ENCODE peak calls at places on chromosomes 4 and X, in four cellular contexts. E is neural progenitor cell, Q is H9, A is LoVo. G is an unnamed sample.

GRCh38 chr4:81745076-81745475 is 273.4 kb upstream of the RASGEF1B start:
- DNase-seq in E (no peak), Q (no peak), A (no peak), G (no peak)

GRCh38 chr4:82247629-82248028 is 126.2 kb downstream of the HNRNPD start:
- DNase-seq in E (no peak), Q (no peak), A (no peak), G (peak; percentile 26)

GRCh38 chr4:77959566-77960338 is 97.1 kb downstream of the MRPL1 start:
- DNase-seq in E (peak; percentile 80), Q (no peak), A (peak; percentile 45), G (peak; percentile 81)

GRCh38 chrX:54386314-54386713 is 28.5 kb upstream of the WNK3 start:
- DNase-seq in E (no peak), Q (no peak), A (no peak), G (no peak)

GRCh38 chrX:145609951-145610511 is 207.6 kb upstream of the SLITRK2 start:
- DNase-seq in E (no peak), Q (no peak), A (no peak), G (no peak)

GRCh38 chr4:80266267-80266901 is at the start of gene FGF5:
- DNase-seq in E (peak; percentile 64), Q (peak; percentile 40), A (no peak), G (peak; percentile 83)

GRCh38 chr4:78645853-78646757 is 94.5 kb downstream of the ANXA3 start:
- DNase-seq in E (no peak), Q (no peak), A (peak; percentile 59), G (peak; percentile 18)

GRCh38 chr4:111475001-111475400 is 670.3 kb upstream of the FAM241A start:
- DNase-seq in E (peak; percentile 72), Q (peak; percentile 66), A (peak; percentile 37), G (peak; percentile 46)

GRCh38 chrX:14064632-14065432 is 35.1 kb upstream of the GEMIN8 start:
- DNase-seq in E (no peak), Q (no peak), A (peak; percentile 65), G (peak; percentile 60)

GRCh38 chr4:66590488-66591215 is 920.4 kb upstream of the EPHA5 start:
- DNase-seq in E (no peak), Q (no peak), A (no peak), G (peak; percentile 0)

GRCh38 chrX:115949900-115950822 is 220.4 kb upstream of the AGTR2 start:
- DNase-seq in E (peak; percentile 64), Q (peak; percentile 69), A (no peak), G (peak; percentile 65)

GRCh38 chr4:8008391-8008790 is 68.7 kb upstream of the AFAP1 start:
- DNase-seq in E (no peak), Q (no peak), A (no peak), G (no peak)

G was measured in DMS53.